ENCODE peak calls at places on chromosomes 11 and 22, in four cellular contexts. One of them, this sample, is unnamed.
A peak's percentile ranks its signal among the peaks of the same experiment; 100 is the strongest.

GRCh38 chr11:69022268-69022667 is 9.2 kb upstream of the MRGPRF start:
- DNase-seq in B cell: no peak
- DNase-seq in cardiac fibroblast: no peak
- DNase-seq in A549: no peak
- DNase-seq in this sample: no peak

GRCh38 chr22:29308791-29309262 is 2.4 kb downstream of the GAS2L1 start:
- DNase-seq in A549: no peak
- DNase-seq in cardiac fibroblast: peak; percentile 84
- DNase-seq in B cell: no peak
- DNase-seq in this sample: no peak

GRCh38 chr11:125085301-125086081 is 22.4 kb downstream of the SLC37A2 start:
- DNase-seq in cardiac fibroblast: no peak
- DNase-seq in A549: no peak
- DNase-seq in B cell: no peak
- DNase-seq in this sample: no peak

GRCh38 chr11:2917842-2918490 is 11.3 kb downstream of the PHLDA2 start:
- DNase-seq in A549: no peak
- DNase-seq in cardiac fibroblast: no peak
- DNase-seq in B cell: no peak
- DNase-seq in this sample: no peak

GRCh38 chr11:92253945-92254344 is 29.3 kb downstream of the FAT3 start:
- DNase-seq in B cell: no peak
- DNase-seq in cardiac fibroblast: no peak
- DNase-seq in A549: no peak
- DNase-seq in this sample: no peak

GRCh38 chr11:102346456-102346747 is 612 bp upstream of the BIRC2 start:
- DNase-seq in B cell: no peak
- DNase-seq in A549: no peak
- DNase-seq in cardiac fibroblast: no peak
- DNase-seq in this sample: no peak

GRCh38 chr22:49770454-49771265 is 57.0 kb downstream of the BRD1 start:
- DNase-seq in cardiac fibroblast: no peak
- DNase-seq in B cell: no peak
- DNase-seq in A549: no peak
- DNase-seq in this sample: no peak

GRCh38 chr11:119307219-119307618 is 9.7 kb downstream of the MCAM start:
- DNase-seq in B cell: no peak
- DNase-seq in A549: no peak
- DNase-seq in cardiac fibroblast: no peak
- DNase-seq in this sample: no peak

GRCh38 chr11:25065711-25066110 is 568.9 kb downstream of the LUZP2 start:
- DNase-seq in A549: no peak
- DNase-seq in cardiac fibroblast: peak; percentile 26
- DNase-seq in B cell: no peak
- DNase-seq in this sample: no peak

GRCh38 chr11:19747634-19748280 is 35.1 kb downstream of the NAV2 start:
- DNase-seq in A549: no peak
- DNase-seq in cardiac fibroblast: no peak
- DNase-seq in B cell: no peak
- DNase-seq in this sample: no peak

GRCh38 chr11:94933225-94934130 is 39.9 kb downstream of the CWC15 start:
- DNase-seq in A549: no peak
- DNase-seq in B cell: no peak
- DNase-seq in cardiac fibroblast: peak; percentile 97
- DNase-seq in this sample: no peak

GRCh38 chr11:120554771-120555432 is 43.4 kb downstream of the GRIK4 start:
- DNase-seq in B cell: no peak
- DNase-seq in A549: no peak
- DNase-seq in cardiac fibroblast: no peak
- DNase-seq in this sample: no peak

GRCh38 chr11:68002943-68003845 is 703 bp downstream of the UNC93B1 start:
- DNase-seq in B cell: peak; percentile 74
- DNase-seq in A549: no peak
- DNase-seq in cardiac fibroblast: no peak
- DNase-seq in this sample: no peak

GRCh38 chr11:83895516-83895915 is 609.3 kb upstream of the CCDC90B start:
- DNase-seq in A549: no peak
- DNase-seq in B cell: no peak
- DNase-seq in cardiac fibroblast: peak; percentile 13
- DNase-seq in this sample: no peak

GRCh38 chr11:76558473-76558872 is 112.1 kb downstream of the LRRC32 start:
- DNase-seq in B cell: no peak
- DNase-seq in A549: no peak
- DNase-seq in cardiac fibroblast: no peak
- DNase-seq in this sample: no peak

GRCh38 chr11:44556735-44557409 is 8.6 kb upstream of the CD82 start:
- DNase-seq in A549: no peak
- DNase-seq in cardiac fibroblast: peak; percentile 78
- DNase-seq in B cell: peak; percentile 71
- DNase-seq in this sample: no peak

GRCh38 chr11:35555238-35555887 is 29.9 kb upstream of the PAMR1 start:
- DNase-seq in cardiac fibroblast: peak; percentile 70
- DNase-seq in A549: no peak
- DNase-seq in B cell: no peak
- DNase-seq in this sample: no peak

GRCh38 chr11:117193130-117194020 is 5.8 kb upstream of the TAGLN start:
- DNase-seq in B cell: no peak
- DNase-seq in cardiac fibroblast: no peak
- DNase-seq in A549: no peak
- DNase-seq in this sample: no peak

GRCh38 chr11:79092791-79093313 is 348.0 kb downstream of the TENM4 start:
- DNase-seq in A549: no peak
- DNase-seq in B cell: no peak
- DNase-seq in cardiac fibroblast: peak; percentile 98
- DNase-seq in this sample: no peak

GRCh38 chr11:11965192-11965591 is 43.2 kb downstream of the DKK3 start:
- DNase-seq in A549: no peak
- DNase-seq in B cell: no peak
- DNase-seq in cardiac fibroblast: no peak
- DNase-seq in this sample: no peak

GRCh38 chr11:57667715-57668466 is at the start of gene ZDHHC5:
- DNase-seq in cardiac fibroblast: peak; percentile 100
- DNase-seq in A549: peak; percentile 99
- DNase-seq in B cell: peak; percentile 100
- DNase-seq in this sample: peak; percentile 85
- TF ChIP-seq CTCF in cardiac fibroblast: no peak
- TF ChIP-seq CTCF in A549: no peak
- TF ChIP-seq CTCF in B cell: peak; percentile 55
- TF ChIP-seq CTCF in this sample: peak; percentile 33

DNA sequence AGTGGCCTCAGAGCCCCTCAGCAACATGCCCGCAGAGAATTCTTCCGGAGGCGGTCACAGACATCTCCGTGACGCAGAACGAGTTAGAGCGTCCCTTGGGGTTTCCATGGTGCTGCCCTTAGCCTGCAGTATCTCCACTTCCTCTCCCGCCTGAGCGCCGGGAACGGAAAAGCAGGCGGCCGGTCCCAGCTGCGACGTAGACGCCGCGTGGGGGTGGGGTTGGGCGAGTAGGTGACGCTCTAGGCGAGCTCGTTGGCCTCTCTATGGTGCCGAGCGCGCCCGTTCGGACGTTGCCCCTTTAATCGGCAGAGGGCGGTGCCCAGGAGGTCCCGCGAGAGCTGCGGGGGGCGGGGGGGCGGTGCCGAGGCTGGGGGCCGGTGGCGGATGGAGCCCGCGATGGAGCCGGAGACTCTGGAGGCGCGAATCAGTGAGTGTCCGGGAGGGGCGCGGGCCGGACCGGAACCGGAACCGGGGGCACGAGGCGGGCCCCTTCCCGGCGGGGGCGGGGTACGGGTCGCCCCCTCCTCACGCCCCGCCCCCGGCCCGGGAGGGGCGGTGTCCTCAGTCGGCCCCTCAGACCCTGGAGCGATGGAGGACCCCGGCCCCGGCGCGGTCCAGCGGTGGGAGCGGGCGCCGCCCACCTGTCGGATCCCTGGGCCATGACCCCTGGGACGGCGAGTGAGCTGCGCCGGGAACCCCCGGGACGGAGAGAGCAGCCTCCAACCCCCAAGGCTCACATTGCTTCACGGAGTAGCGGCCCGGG is at the start of gene GGA1:
- DNase-seq in cardiac fibroblast: peak; percentile 98
- DNase-seq in A549: peak; percentile 91
- DNase-seq in B cell: peak; percentile 96
- DNase-seq in this sample: peak; percentile 64
- TF ChIP-seq CTCF in cardiac fibroblast: no peak
- TF ChIP-seq CTCF in A549: no peak
- TF ChIP-seq CTCF in B cell: no peak
- TF ChIP-seq CTCF in this sample: no peak

GRCh38 chr11:1566381-1567051 is 5.6 kb downstream of the DUSP8 start:
- DNase-seq in A549: no peak
- DNase-seq in B cell: no peak
- DNase-seq in cardiac fibroblast: no peak
- DNase-seq in this sample: no peak
- TF ChIP-seq CTCF in A549: peak; percentile 15
- TF ChIP-seq CTCF in B cell: no peak
- TF ChIP-seq CTCF in cardiac fibroblast: no peak
- TF ChIP-seq CTCF in this sample: no peak

GRCh38 chr11:73376803-73377629 is 817 bp downstream of the RELT start:
- DNase-seq in cardiac fibroblast: peak; percentile 84
- DNase-seq in A549: peak; percentile 82
- DNase-seq in B cell: peak; percentile 80
- DNase-seq in this sample: no peak

GRCh38 chr11:73374130-73374529 is 2.1 kb upstream of the RELT start:
- DNase-seq in B cell: no peak
- DNase-seq in A549: no peak
- DNase-seq in cardiac fibroblast: no peak
- DNase-seq in this sample: no peak

GRCh38 chr11:73376168-73376802 is at the start of gene RELT:
- DNase-seq in B cell: peak; percentile 89
- DNase-seq in A549: peak; percentile 89
- DNase-seq in cardiac fibroblast: peak; percentile 88
- DNase-seq in this sample: peak; percentile 95

GRCh38 chr11:73375830-73376167 is 400 bp upstream of the RELT start:
- DNase-seq in B cell: no peak
- DNase-seq in cardiac fibroblast: no peak
- DNase-seq in A549: no peak
- DNase-seq in this sample: no peak

GRCh38 chr11:73372371-73372993 is 3.7 kb upstream of the RELT start:
- DNase-seq in A549: peak; percentile 58
- DNase-seq in B cell: no peak
- DNase-seq in cardiac fibroblast: peak; percentile 38
- DNase-seq in this sample: no peak
- TF ChIP-seq CTCF in A549: no peak
- TF ChIP-seq CTCF in B cell: no peak
- TF ChIP-seq CTCF in cardiac fibroblast: peak; percentile 36
- TF ChIP-seq CTCF in this sample: no peak

DNA sequence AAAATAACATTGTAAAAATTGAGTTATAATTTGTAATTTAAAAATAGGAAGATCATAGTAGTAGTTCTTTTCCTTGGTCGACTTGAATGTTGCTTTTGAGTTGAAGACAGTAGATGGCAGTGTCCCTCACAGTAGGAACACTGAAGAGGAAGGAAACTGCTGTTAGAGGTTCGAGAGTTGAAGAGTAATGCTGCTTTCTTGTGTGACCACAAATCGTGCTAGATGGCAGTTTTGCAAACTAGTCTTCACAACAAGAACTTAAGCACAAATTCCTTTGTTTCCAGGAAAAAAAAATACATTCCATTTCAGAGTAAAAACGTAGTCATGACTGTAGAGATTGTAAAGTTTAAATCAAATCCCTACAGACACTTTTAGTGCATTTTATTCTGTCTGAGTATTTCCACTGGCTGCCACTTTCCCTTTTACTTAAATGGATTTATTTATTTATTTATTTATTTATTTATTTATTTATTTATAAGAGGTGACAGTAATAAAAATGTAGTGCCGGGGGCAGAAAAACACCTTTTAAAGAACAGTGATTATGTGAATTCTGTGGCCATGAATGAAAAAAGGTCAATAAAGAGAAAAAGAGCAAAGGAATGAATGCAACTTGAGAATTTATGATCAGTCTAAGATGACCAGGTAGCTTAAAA is 54.6 kb downstream of the SPECC1L start:
- DNase-seq in B cell: peak; percentile 55
- DNase-seq in A549: peak; percentile 16
- DNase-seq in cardiac fibroblast: peak; percentile 92
- DNase-seq in this sample: peak; percentile 19
- TF ChIP-seq CTCF in B cell: peak; percentile 85
- TF ChIP-seq CTCF in A549: peak; percentile 53
- TF ChIP-seq CTCF in cardiac fibroblast: peak; percentile 76
- TF ChIP-seq CTCF in this sample: peak; percentile 83